ENCODE peak calls at places on chromosomes 4 and X, in five cellular contexts. T is Caki2, P is cardiac muscle cell, J is prostate gland, Z is NCI-H526. U is an unnamed sample.

GRCh38 chr4:10028910-10029309 is 7.6 kb upstream of the SLC2A9 start:
- DNase-seq in Z (no peak), P (no peak), J (no peak), T (peak), U (no peak)

GRCh38 chr4:121688696-121689095 is 8.1 kb downstream of the ANXA5 start:
- DNase-seq in J (no peak), Z (no peak), T (no peak), P (no peak), U (no peak)

GRCh38 chrX:74420194-74421035 is 878 bp upstream of the SLC16A2 start:
- DNase-seq in Z (peak), J (peak), P (peak), T (peak), U (no peak)

GRCh38 chr4:8126523-8126922 is 32.1 kb downstream of the ABLIM2 start:
- DNase-seq in T (no peak), Z (no peak), J (no peak), P (no peak), U (no peak)

GRCh38 chrX:73903941-73904340 is 340.9 kb downstream of the CHIC1 start:
- DNase-seq in Z (no peak), J (no peak), T (no peak), P (no peak), U (peak)

GRCh38 chr4:122167369-122167768 is 15.2 kb downstream of the BLTP1 start:
- DNase-seq in T (no peak), P (no peak), J (no peak), Z (no peak), U (no peak)

GRCh38 chrX:68686684-68687045 is 39.2 kb downstream of the STARD8 start:
- DNase-seq in P (no peak), J (peak), Z (peak), T (no peak), U (peak)

GRCh38 chr4:82360298-82361177 is 13.3 kb downstream of the HNRNPD start:
- DNase-seq in J (no peak), T (peak), P (peak), Z (peak), U (no peak)

GRCh38 chr4:8332891-8333331 is 63.4 kb downstream of the HTRA3 start:
- DNase-seq in P (no peak), T (no peak), J (peak), Z (no peak), U (no peak)

GRCh38 chr4:76982638-76983579 is 33.4 kb downstream of the SEPTIN11 start:
- DNase-seq in Z (no peak), J (no peak), T (no peak), P (no peak), U (no peak)

GRCh38 chr4:139171878-139172691 is 4.9 kb downstream of the ELF2 start:
- DNase-seq in P (no peak), T (peak), J (no peak), Z (peak), U (peak)

GRCh38 chr4:154781983-154782293 is 866 bp downstream of the RBM46 start:
- DNase-seq in J (no peak), Z (no peak), T (no peak), P (no peak), U (no peak)

GRCh38 chr4:24560770-24561415 is 23.5 kb downstream of the DHX15 start:
- DNase-seq in P (no peak), J (no peak), Z (no peak), T (no peak), U (no peak)